ENCODE peak calls at places on chromosomes 6 and 20, in seven cellular contexts. One of them, this sample, is unnamed.

GRCh38 chr6:20866940-20867630 is 332.8 kb downstream of the CDKAL1 start:
- DNase-seq in upper lobe of left lung: no peak
- DNase-seq in GM23248: no peak
- DNase-seq in colonic mucosa: no peak
- DNase-seq in prostate gland: no peak
- DNase-seq in cardiac muscle cell: no peak
- DNase-seq in RWPE1: no peak
- DNase-seq in this sample: no peak

GRCh38 chr6:83574783-83575182 is 62.4 kb downstream of the PRSS35 start:
- DNase-seq in GM23248: no peak
- DNase-seq in colonic mucosa: no peak
- DNase-seq in cardiac muscle cell: no peak
- DNase-seq in prostate gland: no peak
- DNase-seq in upper lobe of left lung: no peak
- DNase-seq in RWPE1: no peak
- DNase-seq in this sample: no peak

GRCh38 chr6:66735106-66735890 is 1028.3 kb upstream of the EYS start:
- DNase-seq in GM23248: no peak
- DNase-seq in cardiac muscle cell: peak; percentile 86
- DNase-seq in upper lobe of left lung: no peak
- DNase-seq in RWPE1: peak; percentile 31
- DNase-seq in colonic mucosa: no peak
- DNase-seq in prostate gland: no peak
- DNase-seq in this sample: no peak

GRCh38 chr20:57505991-57506390 is 18.9 kb downstream of the CTCFL start:
- DNase-seq in colonic mucosa: no peak
- DNase-seq in RWPE1: no peak
- DNase-seq in cardiac muscle cell: no peak
- DNase-seq in upper lobe of left lung: no peak
- DNase-seq in GM23248: no peak
- DNase-seq in prostate gland: no peak
- DNase-seq in this sample: no peak

GRCh38 chr6:113122060-113122459 is 735.1 kb upstream of the MARCKS start:
- DNase-seq in cardiac muscle cell: peak; percentile 93
- DNase-seq in RWPE1: peak; percentile 75
- DNase-seq in colonic mucosa: no peak
- DNase-seq in GM23248: peak; percentile 90
- DNase-seq in prostate gland: no peak
- DNase-seq in upper lobe of left lung: no peak
- DNase-seq in this sample: peak; percentile 66

GRCh38 chr6:55100729-55101128 is 73.6 kb upstream of the HCRTR2 start:
- DNase-seq in prostate gland: no peak
- DNase-seq in cardiac muscle cell: no peak
- DNase-seq in RWPE1: no peak
- DNase-seq in GM23248: no peak
- DNase-seq in colonic mucosa: no peak
- DNase-seq in upper lobe of left lung: peak; percentile 61
- DNase-seq in this sample: no peak

GRCh38 chr20:45892049-45892816 is 1.1 kb downstream of the CTSA start:
- DNase-seq in colonic mucosa: peak; percentile 57
- DNase-seq in upper lobe of left lung: peak; percentile 40
- DNase-seq in RWPE1: peak; percentile 66
- DNase-seq in prostate gland: no peak
- DNase-seq in cardiac muscle cell: peak; percentile 48
- DNase-seq in GM23248: peak; percentile 73
- DNase-seq in this sample: no peak

GRCh38 chr6:85085875-85086274 is 321.5 kb upstream of the TBX18 start:
- DNase-seq in GM23248: no peak
- DNase-seq in RWPE1: no peak
- DNase-seq in cardiac muscle cell: no peak
- DNase-seq in upper lobe of left lung: no peak
- DNase-seq in colonic mucosa: no peak
- DNase-seq in prostate gland: no peak
- DNase-seq in this sample: no peak

GRCh38 chr6:119575721-119576120 is 226.2 kb upstream of the MAN1A1 start:
- DNase-seq in GM23248: peak; percentile 87
- DNase-seq in upper lobe of left lung: no peak
- DNase-seq in cardiac muscle cell: peak; percentile 61
- DNase-seq in prostate gland: no peak
- DNase-seq in colonic mucosa: no peak
- DNase-seq in RWPE1: no peak
- DNase-seq in this sample: peak; percentile 29

GRCh38 chr6:170101281-170102035 is 189.4 kb downstream of the DLL1 start:
- DNase-seq in colonic mucosa: no peak
- DNase-seq in GM23248: no peak
- DNase-seq in cardiac muscle cell: no peak
- DNase-seq in RWPE1: no peak
- DNase-seq in upper lobe of left lung: peak; percentile 19
- DNase-seq in prostate gland: no peak
- DNase-seq in this sample: no peak

GRCh38 chr20:57651977-57652864 is 32.0 kb upstream of the ZBP1 start:
- DNase-seq in cardiac muscle cell: no peak
- DNase-seq in prostate gland: no peak
- DNase-seq in upper lobe of left lung: peak; percentile 16
- DNase-seq in colonic mucosa: peak; percentile 16
- DNase-seq in GM23248: no peak
- DNase-seq in RWPE1: no peak
- DNase-seq in this sample: no peak

GRCh38 chr6:104887350-104887749 is 27.6 kb upstream of the HACE1 start:
- DNase-seq in colonic mucosa: no peak
- DNase-seq in cardiac muscle cell: peak; percentile 54
- DNase-seq in upper lobe of left lung: no peak
- DNase-seq in RWPE1: peak; percentile 42
- DNase-seq in GM23248: peak; percentile 39
- DNase-seq in prostate gland: no peak
- DNase-seq in this sample: no peak

GRCh38 chr6:151112130-151112529 is 127.6 kb upstream of the AKAP12 start:
- DNase-seq in RWPE1: no peak
- DNase-seq in upper lobe of left lung: no peak
- DNase-seq in cardiac muscle cell: no peak
- DNase-seq in colonic mucosa: no peak
- DNase-seq in prostate gland: no peak
- DNase-seq in GM23248: no peak
- DNase-seq in this sample: no peak

GRCh38 chr6:75849329-75850025 is 100.4 kb downstream of the MYO6 start:
- DNase-seq in colonic mucosa: peak; percentile 37
- DNase-seq in cardiac muscle cell: no peak
- DNase-seq in GM23248: no peak
- DNase-seq in prostate gland: peak; percentile 66
- DNase-seq in upper lobe of left lung: peak; percentile 26
- DNase-seq in RWPE1: no peak
- DNase-seq in this sample: no peak

GRCh38 chr6:13383280-13384163 is 55.2 kb upstream of the TBC1D7 start:
- DNase-seq in cardiac muscle cell: peak; percentile 77
- DNase-seq in RWPE1: no peak
- DNase-seq in prostate gland: peak; percentile 46
- DNase-seq in upper lobe of left lung: peak; percentile 68
- DNase-seq in colonic mucosa: no peak
- DNase-seq in GM23248: peak; percentile 31
- DNase-seq in this sample: peak; percentile 72

GRCh38 chr6:38453302-38453701 is 186.4 kb downstream of the BTBD9 start:
- DNase-seq in upper lobe of left lung: no peak
- DNase-seq in cardiac muscle cell: no peak
- DNase-seq in prostate gland: no peak
- DNase-seq in colonic mucosa: no peak
- DNase-seq in RWPE1: no peak
- DNase-seq in GM23248: no peak
- DNase-seq in this sample: no peak

GRCh38 chr6:147769496-147770087 is 261.1 kb downstream of the SAMD5 start:
- DNase-seq in RWPE1: no peak
- DNase-seq in colonic mucosa: no peak
- DNase-seq in cardiac muscle cell: no peak
- DNase-seq in GM23248: no peak
- DNase-seq in upper lobe of left lung: no peak
- DNase-seq in prostate gland: no peak
- DNase-seq in this sample: no peak

GRCh38 chr6:113879186-113880096 is 22.3 kb downstream of the MARCKS start:
- DNase-seq in prostate gland: peak; percentile 55
- DNase-seq in RWPE1: peak; percentile 73
- DNase-seq in GM23248: peak; percentile 87
- DNase-seq in upper lobe of left lung: peak; percentile 58
- DNase-seq in colonic mucosa: peak; percentile 70
- DNase-seq in cardiac muscle cell: peak; percentile 85
- DNase-seq in this sample: no peak

GRCh38 chr6:105803439-105803838 is 282.7 kb upstream of the PRDM1 start:
- DNase-seq in GM23248: peak; percentile 48
- DNase-seq in RWPE1: peak; percentile 42
- DNase-seq in upper lobe of left lung: no peak
- DNase-seq in prostate gland: no peak
- DNase-seq in colonic mucosa: no peak
- DNase-seq in cardiac muscle cell: no peak
- DNase-seq in this sample: peak; percentile 74

GRCh38 chr6:97958143-97958542 is 675.1 kb upstream of the MMS22L start:
- DNase-seq in prostate gland: no peak
- DNase-seq in GM23248: peak; percentile 20
- DNase-seq in cardiac muscle cell: no peak
- DNase-seq in upper lobe of left lung: no peak
- DNase-seq in colonic mucosa: no peak
- DNase-seq in RWPE1: peak; percentile 75
- DNase-seq in this sample: peak; percentile 18

GRCh38 chr20:11182715-11183114 is 508.9 kb upstream of the JAG1 start:
- DNase-seq in RWPE1: no peak
- DNase-seq in upper lobe of left lung: peak; percentile 46
- DNase-seq in prostate gland: no peak
- DNase-seq in colonic mucosa: no peak
- DNase-seq in cardiac muscle cell: peak; percentile 39
- DNase-seq in GM23248: peak; percentile 24
- DNase-seq in this sample: no peak

GRCh38 chr6:137933696-137934095 is 66.6 kb downstream of the TNFAIP3 start:
- DNase-seq in cardiac muscle cell: peak; percentile 84
- DNase-seq in RWPE1: no peak
- DNase-seq in prostate gland: no peak
- DNase-seq in GM23248: peak; percentile 96
- DNase-seq in colonic mucosa: no peak
- DNase-seq in upper lobe of left lung: no peak
- DNase-seq in this sample: peak; percentile 72

GRCh38 chr6:41548098-41548840 is 2.1 kb downstream of the FOXP4 start:
- DNase-seq in RWPE1: no peak
- DNase-seq in upper lobe of left lung: no peak
- DNase-seq in prostate gland: no peak
- DNase-seq in cardiac muscle cell: no peak
- DNase-seq in GM23248: no peak
- DNase-seq in colonic mucosa: no peak
- DNase-seq in this sample: no peak

GRCh38 chr20:44411757-44412401 is 56.4 kb downstream of the HNF4A start:
- DNase-seq in colonic mucosa: no peak
- DNase-seq in GM23248: no peak
- DNase-seq in prostate gland: no peak
- DNase-seq in upper lobe of left lung: no peak
- DNase-seq in RWPE1: no peak
- DNase-seq in cardiac muscle cell: no peak
- DNase-seq in this sample: no peak
- H3K27ac ChIP-seq in colonic mucosa: no peak overlapping the region
- H3K27ac ChIP-seq in GM23248: no peak overlapping the region
- H3K27ac ChIP-seq in prostate gland: no peak overlapping the region
- H3K27ac ChIP-seq in upper lobe of left lung: no peak overlapping the region
- H3K27ac ChIP-seq in RWPE1: no peak overlapping the region
- H3K27ac ChIP-seq in cardiac muscle cell: no peak overlapping the region
- H3K27ac ChIP-seq in this sample: no peak overlapping the region

GRCh38 chr20:48930878-48931277 is 9.4 kb downstream of the ARFGEF2 start:
- DNase-seq in upper lobe of left lung: no peak
- DNase-seq in colonic mucosa: no peak
- DNase-seq in GM23248: no peak
- DNase-seq in cardiac muscle cell: no peak
- DNase-seq in prostate gland: no peak
- DNase-seq in RWPE1: no peak
- DNase-seq in this sample: no peak

GRCh38 chr20:48932375-48932941 is 10.9 kb downstream of the ARFGEF2 start:
- DNase-seq in upper lobe of left lung: no peak
- DNase-seq in colonic mucosa: no peak
- DNase-seq in RWPE1: no peak
- DNase-seq in prostate gland: no peak
- DNase-seq in GM23248: peak; percentile 37
- DNase-seq in cardiac muscle cell: no peak
- DNase-seq in this sample: no peak

GRCh38 chr20:48933017-48933766 is 11.7 kb downstream of the ARFGEF2 start:
- DNase-seq in cardiac muscle cell: no peak
- DNase-seq in upper lobe of left lung: peak; percentile 87
- DNase-seq in colonic mucosa: peak; percentile 89
- DNase-seq in prostate gland: no peak
- DNase-seq in GM23248: no peak
- DNase-seq in RWPE1: no peak
- DNase-seq in this sample: no peak

GRCh38 chr20:48930035-48930434 is 8.5 kb downstream of the ARFGEF2 start:
- DNase-seq in colonic mucosa: no peak
- DNase-seq in RWPE1: no peak
- DNase-seq in upper lobe of left lung: no peak
- DNase-seq in cardiac muscle cell: peak; percentile 52
- DNase-seq in prostate gland: no peak
- DNase-seq in GM23248: no peak
- DNase-seq in this sample: no peak

GRCh38 chr20:48931527-48932374 is 10.2 kb downstream of the ARFGEF2 start:
- DNase-seq in GM23248: no peak
- DNase-seq in colonic mucosa: no peak
- DNase-seq in upper lobe of left lung: no peak
- DNase-seq in RWPE1: no peak
- DNase-seq in cardiac muscle cell: no peak
- DNase-seq in prostate gland: no peak
- DNase-seq in this sample: no peak
- H3K27ac ChIP-seq in GM23248: no peak overlapping the region
- H3K27ac ChIP-seq in colonic mucosa: peak overlapping the region; percentile 82
- H3K27ac ChIP-seq in upper lobe of left lung: no peak overlapping the region
- H3K27ac ChIP-seq in RWPE1: no peak overlapping the region
- H3K27ac ChIP-seq in cardiac muscle cell: no peak overlapping the region
- H3K27ac ChIP-seq in prostate gland: no peak overlapping the region
- H3K27ac ChIP-seq in this sample: no peak overlapping the region

DNA sequence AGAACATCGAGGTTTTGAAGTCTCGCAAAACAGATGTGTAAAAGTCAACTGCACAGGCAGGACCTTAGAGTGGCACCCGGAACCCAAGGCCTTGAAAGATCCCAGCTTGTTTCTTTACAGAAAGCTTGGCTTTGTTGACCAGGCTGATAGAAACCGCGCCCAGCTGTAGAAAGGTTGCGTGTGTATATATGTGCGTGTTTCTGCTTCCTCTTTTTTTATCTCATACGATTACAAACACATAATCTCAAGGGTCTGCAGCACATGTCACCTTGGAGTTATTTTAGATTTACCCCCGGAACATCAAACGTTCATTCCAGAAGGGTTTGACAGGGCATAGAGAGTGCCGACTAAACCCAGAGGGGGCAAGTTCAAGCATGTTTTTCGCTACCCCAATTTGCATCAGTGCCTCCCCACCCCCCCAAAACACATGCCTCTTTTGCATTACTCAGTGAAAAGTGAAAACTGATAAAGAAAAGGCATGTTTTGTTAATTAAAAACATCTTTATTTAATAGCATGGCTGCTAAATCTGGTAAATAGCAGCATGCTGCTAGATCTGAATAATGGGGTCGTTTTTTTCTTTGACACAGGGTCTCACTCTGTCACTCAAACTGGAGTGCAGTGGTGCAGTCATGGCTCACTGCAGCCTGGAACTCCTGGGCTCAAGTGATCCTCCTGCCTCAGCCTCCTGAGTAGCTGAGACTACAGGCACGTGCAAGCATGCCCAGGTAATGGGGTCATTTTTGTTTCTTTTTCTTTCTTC is 33.2 kb upstream of the NCOA3 start:
- DNase-seq in cardiac muscle cell: no peak
- DNase-seq in upper lobe of left lung: no peak
- DNase-seq in RWPE1: no peak
- DNase-seq in colonic mucosa: peak; percentile 38
- DNase-seq in prostate gland: no peak
- DNase-seq in GM23248: no peak
- DNase-seq in this sample: no peak
- H3K27ac ChIP-seq in cardiac muscle cell: no peak overlapping the region
- H3K27ac ChIP-seq in upper lobe of left lung: no peak overlapping the region
- H3K27ac ChIP-seq in RWPE1: peak overlapping the region; percentile 25
- H3K27ac ChIP-seq in colonic mucosa: no peak overlapping the region
- H3K27ac ChIP-seq in prostate gland: no peak overlapping the region
- H3K27ac ChIP-seq in GM23248: no peak overlapping the region
- H3K27ac ChIP-seq in this sample: no peak overlapping the region

GRCh38 chr6:154471609-154472362 is 38.7 kb downstream of the CNKSR3 start:
- DNase-seq in RWPE1: no peak
- DNase-seq in GM23248: no peak
- DNase-seq in colonic mucosa: no peak
- DNase-seq in cardiac muscle cell: no peak
- DNase-seq in upper lobe of left lung: no peak
- DNase-seq in prostate gland: peak; percentile 66
- DNase-seq in this sample: no peak
- H3K27ac ChIP-seq in RWPE1: no peak overlapping the region
- H3K27ac ChIP-seq in GM23248: no peak overlapping the region
- H3K27ac ChIP-seq in colonic mucosa: no peak overlapping the region
- H3K27ac ChIP-seq in cardiac muscle cell: peak overlapping the region; percentile 51
- H3K27ac ChIP-seq in upper lobe of left lung: no peak overlapping the region
- H3K27ac ChIP-seq in prostate gland: peak overlapping the region; percentile 48
- H3K27ac ChIP-seq in this sample: no peak overlapping the region